ENCODE peak calls at places on chromosomes 16 and 17, in five cellular contexts. One of them, this sample, is unnamed.

GRCh38 chr16:16940351-16940750 is 530.4 kb downstream of the XYLT1 start:
- DNase-seq in GM03348: no peak
- DNase-seq in HT1080: no peak
- DNase-seq in cardiac muscle cell: no peak
- DNase-seq in T-cell: no peak
- DNase-seq in this sample: peak; percentile 18

GRCh38 chr17:22707626-22708025 is 1015.3 kb downstream of the KCNJ18 start:
- DNase-seq in cardiac muscle cell: no peak
- DNase-seq in HT1080: no peak
- DNase-seq in T-cell: no peak
- DNase-seq in GM03348: no peak
- DNase-seq in this sample: no peak

GRCh38 chr16:2751577-2752034 is 832 bp upstream of the SRRM2 start:
- DNase-seq in T-cell: no peak
- DNase-seq in HT1080: no peak
- DNase-seq in GM03348: no peak
- DNase-seq in cardiac muscle cell: no peak
- DNase-seq in this sample: peak; percentile 91

GRCh38 chr16:86030116-86030515 is 131.2 kb downstream of the IRF8 start:
- DNase-seq in T-cell: no peak
- DNase-seq in HT1080: no peak
- DNase-seq in cardiac muscle cell: no peak
- DNase-seq in GM03348: no peak
- DNase-seq in this sample: no peak

GRCh38 chr17:81365601-81366585 is 29.4 kb upstream of the BAHCC1 start:
- DNase-seq in cardiac muscle cell: peak; percentile 86
- DNase-seq in HT1080: peak; percentile 76
- DNase-seq in GM03348: no peak
- DNase-seq in T-cell: no peak
- DNase-seq in this sample: peak; percentile 60

GRCh38 chr17:74820037-74820436 is 39.6 kb downstream of the GRIN2C start:
- DNase-seq in T-cell: no peak
- DNase-seq in GM03348: no peak
- DNase-seq in cardiac muscle cell: no peak
- DNase-seq in HT1080: no peak
- DNase-seq in this sample: no peak

GRCh38 chr17:39196820-39197331 is 593 bp downstream of the CACNB1 start:
- DNase-seq in HT1080: peak; percentile 46
- DNase-seq in GM03348: peak; percentile 68
- DNase-seq in T-cell: no peak
- DNase-seq in cardiac muscle cell: no peak
- DNase-seq in this sample: peak; percentile 52

GRCh38 chr16:46918905-46919792 is 35.0 kb downstream of the GPT2 start:
- DNase-seq in HT1080: no peak
- DNase-seq in cardiac muscle cell: no peak
- DNase-seq in GM03348: no peak
- DNase-seq in T-cell: no peak
- DNase-seq in this sample: peak; percentile 35

GRCh38 chr16:65012357-65012756 is 109.5 kb downstream of the CDH11 start:
- DNase-seq in T-cell: no peak
- DNase-seq in GM03348: peak; percentile 26
- DNase-seq in HT1080: no peak
- DNase-seq in cardiac muscle cell: no peak
- DNase-seq in this sample: no peak

GRCh38 chr16:47480410-47480809 is 19.3 kb downstream of the PHKB start:
- DNase-seq in T-cell: no peak
- DNase-seq in cardiac muscle cell: no peak
- DNase-seq in HT1080: no peak
- DNase-seq in GM03348: no peak
- DNase-seq in this sample: no peak

GRCh38 chr17:37689317-37689716 is 46.1 kb upstream of the DDX52 start:
- DNase-seq in HT1080: no peak
- DNase-seq in T-cell: no peak
- DNase-seq in cardiac muscle cell: no peak
- DNase-seq in GM03348: no peak
- DNase-seq in this sample: no peak

GRCh38 chr17:37490022-37490587 is 414 bp downstream of the DUSP14 start:
- DNase-seq in HT1080: peak; percentile 32
- DNase-seq in GM03348: peak; percentile 70
- DNase-seq in cardiac muscle cell: peak; percentile 63
- DNase-seq in T-cell: peak; percentile 82
- DNase-seq in this sample: no peak

GRCh38 chr17:52995127-52995526 is 827.6 kb upstream of the KIF2B start:
- DNase-seq in HT1080: no peak
- DNase-seq in cardiac muscle cell: no peak
- DNase-seq in T-cell: no peak
- DNase-seq in GM03348: no peak
- DNase-seq in this sample: no peak

GRCh38 chr17:47975189-47975814 is 4.4 kb downstream of the CDK5RAP3 start:
- DNase-seq in HT1080: no peak
- DNase-seq in cardiac muscle cell: no peak
- DNase-seq in T-cell: no peak
- DNase-seq in GM03348: no peak
- DNase-seq in this sample: no peak

GRCh38 chr16:74309789-74310781 is 13.5 kb downstream of the PSMD7 start:
- DNase-seq in cardiac muscle cell: peak; percentile 70
- DNase-seq in GM03348: peak; percentile 74
- DNase-seq in HT1080: peak; percentile 51
- DNase-seq in T-cell: no peak
- DNase-seq in this sample: peak; percentile 59

GRCh38 chr17:47232465-47232864 is 21.2 kb upstream of the ITGB3 start:
- DNase-seq in cardiac muscle cell: no peak
- DNase-seq in T-cell: no peak
- DNase-seq in HT1080: no peak
- DNase-seq in GM03348: no peak
- DNase-seq in this sample: no peak

GRCh38 chr17:19024101-19025078 is 19.8 kb upstream of the FAM83G start:
- DNase-seq in T-cell: no peak
- DNase-seq in HT1080: no peak
- DNase-seq in cardiac muscle cell: no peak
- DNase-seq in GM03348: peak; percentile 53
- DNase-seq in this sample: no peak

GRCh38 chr16:73122604-73123386 is 74.9 kb upstream of the ZFHX3 start:
- DNase-seq in T-cell: no peak
- DNase-seq in cardiac muscle cell: peak; percentile 72
- DNase-seq in GM03348: peak; percentile 54
- DNase-seq in HT1080: peak; percentile 46
- DNase-seq in this sample: no peak

GRCh38 chr17:59493867-59494266 is 71.5 kb upstream of the DHX40 start:
- DNase-seq in GM03348: no peak
- DNase-seq in HT1080: no peak
- DNase-seq in cardiac muscle cell: no peak
- DNase-seq in T-cell: no peak
- DNase-seq in this sample: no peak

GRCh38 chr17:83067071-83067717 is 12.2 kb upstream of the METRNL start:
- DNase-seq in cardiac muscle cell: no peak
- DNase-seq in T-cell: no peak
- DNase-seq in HT1080: no peak
- DNase-seq in GM03348: no peak
- DNase-seq in this sample: no peak

GRCh38 chr16:28537964-28538732 is 626 bp downstream of the NUPR1 start:
- DNase-seq in cardiac muscle cell: no peak
- DNase-seq in HT1080: no peak
- DNase-seq in T-cell: no peak
- DNase-seq in GM03348: no peak
- DNase-seq in this sample: no peak

This sample was measured in K562.